ENCODE peak calls at places on chromosomes 4 and X, in ten cellular contexts. One of them, this sample, is unnamed.

GRCh38 chr4:141464366-141464765 is 172.0 kb upstream of the IL15 start:
- DNase-seq in WERI-Rb-1: no peak
- DNase-seq in activated T-cell treated with anti-CD3 and anti-CD28 coated beads, Interleukin-2, amount 50 U/mL, for 72 hours: no peak
- DNase-seq in D341Med: no peak
- DNase-seq in fibroblast of pulmonary artery: no peak
- DNase-seq in OCI-LY7: no peak
- DNase-seq in stomach: no peak
- DNase-seq in psoas muscle: no peak
- DNase-seq in T-helper 2 cell: no peak
- DNase-seq in NCI-H446 treated with DMSO at 0.1 percent for 48 hours: no peak
- DNase-seq in this sample: no peak

GRCh38 chr4:113278324-113278934 is 229.0 kb downstream of the ANK2 start:
- DNase-seq in WERI-Rb-1: peak
- DNase-seq in activated T-cell treated with anti-CD3 and anti-CD28 coated beads, Interleukin-2, amount 50 U/mL, for 72 hours: peak
- DNase-seq in D341Med: peak
- DNase-seq in fibroblast of pulmonary artery: peak
- DNase-seq in OCI-LY7: peak
- DNase-seq in stomach: peak
- DNase-seq in psoas muscle: peak
- DNase-seq in T-helper 2 cell: no peak
- DNase-seq in NCI-H446 treated with DMSO at 0.1 percent for 48 hours: no peak
- DNase-seq in this sample: peak

GRCh38 chr4:154877110-154877760 is 96.2 kb downstream of the RBM46 start:
- DNase-seq in WERI-Rb-1: peak
- DNase-seq in activated T-cell treated with anti-CD3 and anti-CD28 coated beads, Interleukin-2, amount 50 U/mL, for 72 hours: no peak
- DNase-seq in D341Med: peak
- DNase-seq in fibroblast of pulmonary artery: peak
- DNase-seq in OCI-LY7: peak
- DNase-seq in stomach: no peak
- DNase-seq in psoas muscle: no peak
- DNase-seq in T-helper 2 cell: no peak
- DNase-seq in NCI-H446 treated with DMSO at 0.1 percent for 48 hours: no peak
- DNase-seq in this sample: no peak

GRCh38 chr4:146333187-146333894 is 119.0 kb downstream of the REELD1 start:
- DNase-seq in WERI-Rb-1: peak
- DNase-seq in activated T-cell treated with anti-CD3 and anti-CD28 coated beads, Interleukin-2, amount 50 U/mL, for 72 hours: peak
- DNase-seq in D341Med: no peak
- DNase-seq in fibroblast of pulmonary artery: peak
- DNase-seq in OCI-LY7: peak
- DNase-seq in stomach: no peak
- DNase-seq in psoas muscle: no peak
- DNase-seq in T-helper 2 cell: no peak
- DNase-seq in NCI-H446 treated with DMSO at 0.1 percent for 48 hours: no peak
- DNase-seq in this sample: no peak

GRCh38 chr4:47533689-47534347 is 48.7 kb downstream of the ATP10D start:
- DNase-seq in WERI-Rb-1: no peak
- DNase-seq in activated T-cell treated with anti-CD3 and anti-CD28 coated beads, Interleukin-2, amount 50 U/mL, for 72 hours: peak
- DNase-seq in D341Med: no peak
- DNase-seq in fibroblast of pulmonary artery: no peak
- DNase-seq in OCI-LY7: no peak
- DNase-seq in stomach: no peak
- DNase-seq in psoas muscle: no peak
- DNase-seq in T-helper 2 cell: no peak
- DNase-seq in NCI-H446 treated with DMSO at 0.1 percent for 48 hours: no peak
- DNase-seq in this sample: no peak

GRCh38 chr4:123284166-123284565 is 112.4 kb upstream of the SPRY1 start:
- DNase-seq in WERI-Rb-1: no peak
- DNase-seq in activated T-cell treated with anti-CD3 and anti-CD28 coated beads, Interleukin-2, amount 50 U/mL, for 72 hours: no peak
- DNase-seq in D341Med: no peak
- DNase-seq in fibroblast of pulmonary artery: peak
- DNase-seq in OCI-LY7: no peak
- DNase-seq in stomach: no peak
- DNase-seq in psoas muscle: no peak
- DNase-seq in T-helper 2 cell: no peak
- DNase-seq in NCI-H446 treated with DMSO at 0.1 percent for 48 hours: no peak
- DNase-seq in this sample: no peak

GRCh38 chr4:53943345-53944085 is 120.9 kb downstream of the CHIC2 start:
- DNase-seq in WERI-Rb-1: no peak
- DNase-seq in activated T-cell treated with anti-CD3 and anti-CD28 coated beads, Interleukin-2, amount 50 U/mL, for 72 hours: no peak
- DNase-seq in D341Med: no peak
- DNase-seq in fibroblast of pulmonary artery: peak
- DNase-seq in OCI-LY7: no peak
- DNase-seq in stomach: no peak
- DNase-seq in psoas muscle: no peak
- DNase-seq in T-helper 2 cell: no peak
- DNase-seq in NCI-H446 treated with DMSO at 0.1 percent for 48 hours: peak
- DNase-seq in this sample: no peak

GRCh38 chr4:182905038-182905437 is 12.1 kb downstream of the DCTD start:
- DNase-seq in WERI-Rb-1: no peak
- DNase-seq in activated T-cell treated with anti-CD3 and anti-CD28 coated beads, Interleukin-2, amount 50 U/mL, for 72 hours: no peak
- DNase-seq in D341Med: no peak
- DNase-seq in fibroblast of pulmonary artery: no peak
- DNase-seq in OCI-LY7: no peak
- DNase-seq in stomach: no peak
- DNase-seq in psoas muscle: no peak
- DNase-seq in T-helper 2 cell: no peak
- DNase-seq in NCI-H446 treated with DMSO at 0.1 percent for 48 hours: no peak
- DNase-seq in this sample: no peak

GRCh38 chrX:100649550-100650356 is 5.8 kb downstream of the SRPX2 start:
- DNase-seq in WERI-Rb-1: peak
- DNase-seq in activated T-cell treated with anti-CD3 and anti-CD28 coated beads, Interleukin-2, amount 50 U/mL, for 72 hours: no peak
- DNase-seq in D341Med: peak
- DNase-seq in fibroblast of pulmonary artery: peak
- DNase-seq in OCI-LY7: no peak
- DNase-seq in stomach: no peak
- DNase-seq in psoas muscle: peak
- DNase-seq in T-helper 2 cell: no peak
- DNase-seq in NCI-H446 treated with DMSO at 0.1 percent for 48 hours: no peak
- DNase-seq in this sample: no peak

GRCh38 chr4:174334628-174335027 is 50.9 kb downstream of the CEP44 start:
- DNase-seq in WERI-Rb-1: no peak
- DNase-seq in activated T-cell treated with anti-CD3 and anti-CD28 coated beads, Interleukin-2, amount 50 U/mL, for 72 hours: no peak
- DNase-seq in D341Med: no peak
- DNase-seq in fibroblast of pulmonary artery: no peak
- DNase-seq in OCI-LY7: no peak
- DNase-seq in stomach: no peak
- DNase-seq in psoas muscle: no peak
- DNase-seq in T-helper 2 cell: no peak
- DNase-seq in NCI-H446 treated with DMSO at 0.1 percent for 48 hours: no peak
- DNase-seq in this sample: no peak

GRCh38 chrX:15336023-15336413 is 695 bp upstream of the PIGA start:
- DNase-seq in WERI-Rb-1: no peak
- DNase-seq in activated T-cell treated with anti-CD3 and anti-CD28 coated beads, Interleukin-2, amount 50 U/mL, for 72 hours: peak
- DNase-seq in D341Med: peak
- DNase-seq in fibroblast of pulmonary artery: peak
- DNase-seq in OCI-LY7: peak
- DNase-seq in stomach: no peak
- DNase-seq in psoas muscle: no peak
- DNase-seq in T-helper 2 cell: no peak
- DNase-seq in NCI-H446 treated with DMSO at 0.1 percent for 48 hours: no peak
- DNase-seq in this sample: peak

GRCh38 chrX:103063918-103064434 is at the start of gene BEX1:
- DNase-seq in WERI-Rb-1: peak
- DNase-seq in activated T-cell treated with anti-CD3 and anti-CD28 coated beads, Interleukin-2, amount 50 U/mL, for 72 hours: peak
- DNase-seq in D341Med: peak
- DNase-seq in fibroblast of pulmonary artery: peak
- DNase-seq in OCI-LY7: no peak
- DNase-seq in stomach: peak
- DNase-seq in psoas muscle: peak
- DNase-seq in T-helper 2 cell: no peak
- DNase-seq in NCI-H446 treated with DMSO at 0.1 percent for 48 hours: peak
- DNase-seq in this sample: peak

GRCh38 chr4:86233681-86234080 is 126.2 kb downstream of the MAPK10 start:
- DNase-seq in WERI-Rb-1: no peak
- DNase-seq in activated T-cell treated with anti-CD3 and anti-CD28 coated beads, Interleukin-2, amount 50 U/mL, for 72 hours: no peak
- DNase-seq in D341Med: no peak
- DNase-seq in fibroblast of pulmonary artery: peak
- DNase-seq in OCI-LY7: no peak
- DNase-seq in stomach: no peak
- DNase-seq in psoas muscle: no peak
- DNase-seq in T-helper 2 cell: no peak
- DNase-seq in NCI-H446 treated with DMSO at 0.1 percent for 48 hours: no peak
- DNase-seq in this sample: no peak

GRCh38 chr4:17450431-17450830 is 61.5 kb downstream of the QDPR start:
- DNase-seq in WERI-Rb-1: no peak
- DNase-seq in activated T-cell treated with anti-CD3 and anti-CD28 coated beads, Interleukin-2, amount 50 U/mL, for 72 hours: no peak
- DNase-seq in D341Med: no peak
- DNase-seq in fibroblast of pulmonary artery: no peak
- DNase-seq in OCI-LY7: no peak
- DNase-seq in stomach: no peak
- DNase-seq in psoas muscle: no peak
- DNase-seq in T-helper 2 cell: no peak
- DNase-seq in NCI-H446 treated with DMSO at 0.1 percent for 48 hours: no peak
- DNase-seq in this sample: no peak

GRCh38 chr4:142955501-142955900 is 109.4 kb upstream of the INPP4B start:
- DNase-seq in WERI-Rb-1: no peak
- DNase-seq in activated T-cell treated with anti-CD3 and anti-CD28 coated beads, Interleukin-2, amount 50 U/mL, for 72 hours: no peak
- DNase-seq in D341Med: no peak
- DNase-seq in fibroblast of pulmonary artery: no peak
- DNase-seq in OCI-LY7: no peak
- DNase-seq in stomach: no peak
- DNase-seq in psoas muscle: no peak
- DNase-seq in T-helper 2 cell: no peak
- DNase-seq in NCI-H446 treated with DMSO at 0.1 percent for 48 hours: no peak
- DNase-seq in this sample: no peak

GRCh38 chr4:139704915-139705485 is 39.4 kb downstream of the MGST2 start:
- DNase-seq in WERI-Rb-1: no peak
- DNase-seq in activated T-cell treated with anti-CD3 and anti-CD28 coated beads, Interleukin-2, amount 50 U/mL, for 72 hours: no peak
- DNase-seq in D341Med: no peak
- DNase-seq in fibroblast of pulmonary artery: no peak
- DNase-seq in OCI-LY7: peak
- DNase-seq in stomach: no peak
- DNase-seq in psoas muscle: no peak
- DNase-seq in T-helper 2 cell: no peak
- DNase-seq in NCI-H446 treated with DMSO at 0.1 percent for 48 hours: no peak
- DNase-seq in this sample: no peak

GRCh38 chrX:23372220-23372902 is 37.7 kb downstream of the PTCHD1 start:
- DNase-seq in WERI-Rb-1: no peak
- DNase-seq in activated T-cell treated with anti-CD3 and anti-CD28 coated beads, Interleukin-2, amount 50 U/mL, for 72 hours: no peak
- DNase-seq in D341Med: no peak
- DNase-seq in fibroblast of pulmonary artery: peak
- DNase-seq in OCI-LY7: no peak
- DNase-seq in stomach: no peak
- DNase-seq in psoas muscle: no peak
- DNase-seq in T-helper 2 cell: no peak
- DNase-seq in NCI-H446 treated with DMSO at 0.1 percent for 48 hours: no peak
- DNase-seq in this sample: no peak

GRCh38 chrX:150035531-150035930 is 97.2 kb upstream of the EOLA2 start:
- DNase-seq in WERI-Rb-1: no peak
- DNase-seq in activated T-cell treated with anti-CD3 and anti-CD28 coated beads, Interleukin-2, amount 50 U/mL, for 72 hours: no peak
- DNase-seq in D341Med: no peak
- DNase-seq in fibroblast of pulmonary artery: no peak
- DNase-seq in OCI-LY7: no peak
- DNase-seq in stomach: no peak
- DNase-seq in psoas muscle: no peak
- DNase-seq in T-helper 2 cell: no peak
- DNase-seq in NCI-H446 treated with DMSO at 0.1 percent for 48 hours: no peak
- DNase-seq in this sample: no peak

GRCh38 chr4:93633721-93634120 is 194.8 kb upstream of the ATOH1 start:
- DNase-seq in WERI-Rb-1: peak
- DNase-seq in activated T-cell treated with anti-CD3 and anti-CD28 coated beads, Interleukin-2, amount 50 U/mL, for 72 hours: no peak
- DNase-seq in D341Med: no peak
- DNase-seq in fibroblast of pulmonary artery: no peak
- DNase-seq in OCI-LY7: no peak
- DNase-seq in stomach: no peak
- DNase-seq in psoas muscle: no peak
- DNase-seq in T-helper 2 cell: no peak
- DNase-seq in NCI-H446 treated with DMSO at 0.1 percent for 48 hours: no peak
- DNase-seq in this sample: no peak

GRCh38 chr4:21697583-21697982 is 251.0 kb downstream of the KCNIP4 start:
- DNase-seq in WERI-Rb-1: peak
- DNase-seq in activated T-cell treated with anti-CD3 and anti-CD28 coated beads, Interleukin-2, amount 50 U/mL, for 72 hours: peak
- DNase-seq in D341Med: no peak
- DNase-seq in fibroblast of pulmonary artery: no peak
- DNase-seq in OCI-LY7: no peak
- DNase-seq in stomach: peak
- DNase-seq in psoas muscle: no peak
- DNase-seq in T-helper 2 cell: no peak
- DNase-seq in NCI-H446 treated with DMSO at 0.1 percent for 48 hours: no peak
- DNase-seq in this sample: no peak

GRCh38 chr4:8701101-8702019 is 108.8 kb downstream of the CPZ start:
- DNase-seq in WERI-Rb-1: no peak
- DNase-seq in activated T-cell treated with anti-CD3 and anti-CD28 coated beads, Interleukin-2, amount 50 U/mL, for 72 hours: no peak
- DNase-seq in D341Med: no peak
- DNase-seq in fibroblast of pulmonary artery: no peak
- DNase-seq in OCI-LY7: no peak
- DNase-seq in stomach: peak
- DNase-seq in psoas muscle: no peak
- DNase-seq in T-helper 2 cell: no peak
- DNase-seq in NCI-H446 treated with DMSO at 0.1 percent for 48 hours: no peak
- DNase-seq in this sample: no peak

GRCh38 chr4:125338814-125339213 is 24.1 kb downstream of the FAT4 start:
- DNase-seq in WERI-Rb-1: no peak
- DNase-seq in activated T-cell treated with anti-CD3 and anti-CD28 coated beads, Interleukin-2, amount 50 U/mL, for 72 hours: no peak
- DNase-seq in D341Med: no peak
- DNase-seq in fibroblast of pulmonary artery: no peak
- DNase-seq in OCI-LY7: no peak
- DNase-seq in stomach: no peak
- DNase-seq in psoas muscle: no peak
- DNase-seq in T-helper 2 cell: no peak
- DNase-seq in NCI-H446 treated with DMSO at 0.1 percent for 48 hours: no peak
- DNase-seq in this sample: no peak

GRCh38 chr4:163495900-163496299 is 1.4 kb downstream of the TMA16 start:
- DNase-seq in WERI-Rb-1: no peak
- DNase-seq in activated T-cell treated with anti-CD3 and anti-CD28 coated beads, Interleukin-2, amount 50 U/mL, for 72 hours: no peak
- DNase-seq in D341Med: peak
- DNase-seq in fibroblast of pulmonary artery: no peak
- DNase-seq in OCI-LY7: peak
- DNase-seq in stomach: no peak
- DNase-seq in psoas muscle: no peak
- DNase-seq in T-helper 2 cell: no peak
- DNase-seq in NCI-H446 treated with DMSO at 0.1 percent for 48 hours: no peak
- DNase-seq in this sample: no peak

GRCh38 chr4:183182873-183183725 is 84.0 kb downstream of the WWC2 start:
- DNase-seq in WERI-Rb-1: no peak
- DNase-seq in activated T-cell treated with anti-CD3 and anti-CD28 coated beads, Interleukin-2, amount 50 U/mL, for 72 hours: peak
- DNase-seq in D341Med: no peak
- DNase-seq in fibroblast of pulmonary artery: peak
- DNase-seq in OCI-LY7: no peak
- DNase-seq in stomach: no peak
- DNase-seq in psoas muscle: no peak
- DNase-seq in T-helper 2 cell: no peak
- DNase-seq in NCI-H446 treated with DMSO at 0.1 percent for 48 hours: no peak
- DNase-seq in this sample: no peak

GRCh38 chrX:126985960-126986359 is 166.4 kb downstream of the PRR32 start:
- DNase-seq in WERI-Rb-1: no peak
- DNase-seq in activated T-cell treated with anti-CD3 and anti-CD28 coated beads, Interleukin-2, amount 50 U/mL, for 72 hours: no peak
- DNase-seq in D341Med: no peak
- DNase-seq in fibroblast of pulmonary artery: no peak
- DNase-seq in OCI-LY7: no peak
- DNase-seq in stomach: no peak
- DNase-seq in psoas muscle: no peak
- DNase-seq in T-helper 2 cell: no peak
- DNase-seq in NCI-H446 treated with DMSO at 0.1 percent for 48 hours: no peak
- DNase-seq in this sample: no peak

GRCh38 chr4:118772149-118773081 is 63.5 kb downstream of the SEC24D start:
- DNase-seq in WERI-Rb-1: no peak
- DNase-seq in activated T-cell treated with anti-CD3 and anti-CD28 coated beads, Interleukin-2, amount 50 U/mL, for 72 hours: no peak
- DNase-seq in D341Med: peak
- DNase-seq in fibroblast of pulmonary artery: peak
- DNase-seq in OCI-LY7: peak
- DNase-seq in stomach: no peak
- DNase-seq in psoas muscle: no peak
- DNase-seq in T-helper 2 cell: no peak
- DNase-seq in NCI-H446 treated with DMSO at 0.1 percent for 48 hours: peak
- DNase-seq in this sample: no peak

GRCh38 chrX:46754450-46755075 is 4.4 kb downstream of the SLC9A7 start:
- DNase-seq in WERI-Rb-1: no peak
- DNase-seq in activated T-cell treated with anti-CD3 and anti-CD28 coated beads, Interleukin-2, amount 50 U/mL, for 72 hours: peak
- DNase-seq in D341Med: no peak
- DNase-seq in fibroblast of pulmonary artery: no peak
- DNase-seq in OCI-LY7: peak
- DNase-seq in stomach: no peak
- DNase-seq in psoas muscle: no peak
- DNase-seq in T-helper 2 cell: no peak
- DNase-seq in NCI-H446 treated with DMSO at 0.1 percent for 48 hours: no peak
- DNase-seq in this sample: no peak

GRCh38 chrX:154378059-154378798 is 866 bp upstream of the EMD start:
- DNase-seq in WERI-Rb-1: no peak
- DNase-seq in activated T-cell treated with anti-CD3 and anti-CD28 coated beads, Interleukin-2, amount 50 U/mL, for 72 hours: peak
- DNase-seq in D341Med: peak
- DNase-seq in fibroblast of pulmonary artery: peak
- DNase-seq in OCI-LY7: peak
- DNase-seq in stomach: peak
- DNase-seq in psoas muscle: peak
- DNase-seq in T-helper 2 cell: no peak
- DNase-seq in NCI-H446 treated with DMSO at 0.1 percent for 48 hours: peak
- DNase-seq in this sample: peak

This sample was measured in CD4-positive, alpha-beta T cell.